ENCODE peak calls at places on chromosomes 12 and 14, in eight cellular contexts. One of them, this sample, is unnamed.

GRCh38 chr12:76047742-76048141 is 16.2 kb upstream of the PHLDA1 start:
- DNase-seq in CD8-positive, alpha-beta T cell: no peak
- DNase-seq in HepG2: no peak
- DNase-seq in adrenal gland: no peak
- DNase-seq in breast epithelium: no peak
- DNase-seq in sigmoid colon: no peak
- DNase-seq in IMR-90: no peak
- DNase-seq in tibial artery: no peak
- DNase-seq in this sample: no peak

GRCh38 chr12:87283111-87283510 is 746.1 kb downstream of the C12orf50 start:
- DNase-seq in CD8-positive, alpha-beta T cell: no peak
- DNase-seq in HepG2: no peak
- DNase-seq in adrenal gland: no peak
- DNase-seq in breast epithelium: no peak
- DNase-seq in sigmoid colon: no peak
- DNase-seq in IMR-90: no peak
- DNase-seq in tibial artery: no peak
- DNase-seq in this sample: no peak

GRCh38 chr12:96749978-96750377 is 157.1 kb upstream of the NEDD1 start:
- DNase-seq in CD8-positive, alpha-beta T cell: no peak
- DNase-seq in HepG2: no peak
- DNase-seq in adrenal gland: no peak
- DNase-seq in breast epithelium: no peak
- DNase-seq in sigmoid colon: no peak
- DNase-seq in IMR-90: no peak
- DNase-seq in tibial artery: no peak
- DNase-seq in this sample: no peak

GRCh38 chr12:132623072-132623869 is 4.7 kb downstream of the P2RX2 start:
- DNase-seq in CD8-positive, alpha-beta T cell: no peak
- DNase-seq in HepG2: no peak
- DNase-seq in adrenal gland: no peak
- DNase-seq in breast epithelium: no peak
- DNase-seq in sigmoid colon: no peak
- DNase-seq in IMR-90: no peak
- DNase-seq in tibial artery: no peak
- DNase-seq in this sample: no peak

GRCh38 chr12:42790761-42791151 is 201.2 kb upstream of the PRICKLE1 start:
- DNase-seq in CD8-positive, alpha-beta T cell: no peak
- DNase-seq in HepG2: no peak
- DNase-seq in adrenal gland: no peak
- DNase-seq in breast epithelium: no peak
- DNase-seq in sigmoid colon: no peak
- DNase-seq in IMR-90: peak
- DNase-seq in tibial artery: no peak
- DNase-seq in this sample: no peak

GRCh38 chr14:61269321-61270083 is 11.6 kb downstream of the TMEM30B start:
- DNase-seq in CD8-positive, alpha-beta T cell: peak
- DNase-seq in HepG2: peak
- DNase-seq in adrenal gland: peak
- DNase-seq in breast epithelium: peak
- DNase-seq in sigmoid colon: peak
- DNase-seq in IMR-90: peak
- DNase-seq in tibial artery: peak
- DNase-seq in this sample: peak

GRCh38 chr14:45251912-45252311 is 1.1 kb downstream of the MIS18BP1 start:
- DNase-seq in CD8-positive, alpha-beta T cell: no peak
- DNase-seq in HepG2: peak
- DNase-seq in adrenal gland: no peak
- DNase-seq in breast epithelium: no peak
- DNase-seq in sigmoid colon: no peak
- DNase-seq in IMR-90: peak
- DNase-seq in tibial artery: no peak
- DNase-seq in this sample: no peak

GRCh38 chr14:29197557-29197956 is 431.0 kb downstream of the FOXG1 start:
- DNase-seq in CD8-positive, alpha-beta T cell: no peak
- DNase-seq in HepG2: no peak
- DNase-seq in adrenal gland: no peak
- DNase-seq in breast epithelium: no peak
- DNase-seq in sigmoid colon: no peak
- DNase-seq in IMR-90: no peak
- DNase-seq in tibial artery: no peak
- DNase-seq in this sample: no peak

GRCh38 chr14:61355892-61356325 is 34.5 kb downstream of the PRKCH start:
- DNase-seq in CD8-positive, alpha-beta T cell: peak
- DNase-seq in HepG2: peak
- DNase-seq in adrenal gland: peak
- DNase-seq in breast epithelium: peak
- DNase-seq in sigmoid colon: peak
- DNase-seq in IMR-90: peak
- DNase-seq in tibial artery: peak
- DNase-seq in this sample: peak

GRCh38 chr14:26866741-26867140 is 268.9 kb upstream of the NOVA1 start:
- DNase-seq in CD8-positive, alpha-beta T cell: no peak
- DNase-seq in HepG2: no peak
- DNase-seq in adrenal gland: no peak
- DNase-seq in breast epithelium: no peak
- DNase-seq in sigmoid colon: no peak
- DNase-seq in IMR-90: no peak
- DNase-seq in tibial artery: no peak
- DNase-seq in this sample: no peak

GRCh38 chr12:123367511-123367910 is 2.9 kb upstream of the SBNO1 start:
- DNase-seq in CD8-positive, alpha-beta T cell: no peak
- DNase-seq in HepG2: no peak
- DNase-seq in adrenal gland: no peak
- DNase-seq in breast epithelium: no peak
- DNase-seq in sigmoid colon: peak
- DNase-seq in IMR-90: no peak
- DNase-seq in tibial artery: peak
- DNase-seq in this sample: no peak

GRCh38 chr14:24098927-24099813 is 5.1 kb downstream of the PCK2 start:
- DNase-seq in CD8-positive, alpha-beta T cell: no peak
- DNase-seq in HepG2: no peak
- DNase-seq in adrenal gland: no peak
- DNase-seq in breast epithelium: no peak
- DNase-seq in sigmoid colon: no peak
- DNase-seq in IMR-90: no peak
- DNase-seq in tibial artery: no peak
- DNase-seq in this sample: no peak

DNA sequence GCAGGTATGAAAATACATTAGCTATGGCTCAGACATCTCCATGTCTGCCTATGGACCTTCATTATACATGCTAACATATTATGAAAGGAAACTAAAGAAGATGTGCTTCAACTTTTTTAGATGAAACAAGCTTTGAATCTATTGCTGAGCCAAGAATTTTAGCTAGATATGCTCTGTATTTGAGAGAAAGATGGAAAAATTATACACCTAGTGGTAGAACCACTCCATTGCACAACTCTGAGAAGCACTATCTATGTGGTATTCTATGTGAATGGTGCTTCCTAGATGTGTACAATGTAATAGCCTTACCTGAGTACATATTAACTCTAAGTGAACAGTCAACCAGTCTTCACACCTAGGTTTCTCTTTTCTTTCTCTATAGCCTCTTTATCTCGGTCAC is 17.3 kb downstream of the EPYC start:
- DNase-seq in CD8-positive, alpha-beta T cell: no peak
- DNase-seq in HepG2: no peak
- DNase-seq in adrenal gland: no peak
- DNase-seq in breast epithelium: no peak
- DNase-seq in sigmoid colon: no peak
- DNase-seq in IMR-90: no peak
- DNase-seq in tibial artery: no peak
- DNase-seq in this sample: no peak
- TF ChIP-seq CTCF in CD8-positive, alpha-beta T cell: no peak
- TF ChIP-seq CTCF in HepG2: no peak
- TF ChIP-seq CTCF in adrenal gland: no peak
- TF ChIP-seq CTCF in breast epithelium: no peak
- TF ChIP-seq CTCF in sigmoid colon: no peak
- TF ChIP-seq CTCF in IMR-90: no peak
- TF ChIP-seq CTCF in tibial artery: no peak
- TF ChIP-seq CTCF in this sample: no peak

GRCh38 chr14:98728024-98728423 is 544.0 kb downstream of the BCL11B start:
- DNase-seq in CD8-positive, alpha-beta T cell: no peak
- DNase-seq in HepG2: no peak
- DNase-seq in adrenal gland: no peak
- DNase-seq in breast epithelium: no peak
- DNase-seq in sigmoid colon: no peak
- DNase-seq in IMR-90: no peak
- DNase-seq in tibial artery: no peak
- DNase-seq in this sample: no peak
- H3K27ac ChIP-seq in CD8-positive, alpha-beta T cell: no peak
- H3K27ac ChIP-seq in HepG2: no peak
- H3K27ac ChIP-seq in adrenal gland: no peak
- H3K27ac ChIP-seq in breast epithelium: no peak
- H3K27ac ChIP-seq in sigmoid colon: no peak
- H3K27ac ChIP-seq in IMR-90: no peak
- H3K27ac ChIP-seq in tibial artery: no peak
- H3K27ac ChIP-seq in this sample: no peak

GRCh38 chr14:73026243-73026844 is 562 bp downstream of the ZFYVE1 start:
- DNase-seq in CD8-positive, alpha-beta T cell: no peak
- DNase-seq in HepG2: no peak
- DNase-seq in adrenal gland: no peak
- DNase-seq in breast epithelium: no peak
- DNase-seq in sigmoid colon: no peak
- DNase-seq in IMR-90: no peak
- DNase-seq in tibial artery: no peak
- DNase-seq in this sample: no peak

GRCh38 chr14:73027984-73028383 is 1.1 kb upstream of the ZFYVE1 start:
- DNase-seq in CD8-positive, alpha-beta T cell: no peak
- DNase-seq in HepG2: no peak
- DNase-seq in adrenal gland: no peak
- DNase-seq in breast epithelium: no peak
- DNase-seq in sigmoid colon: no peak
- DNase-seq in IMR-90: no peak
- DNase-seq in tibial artery: no peak
- DNase-seq in this sample: no peak

GRCh38 chr14:73026845-73027542 is at the start of gene ZFYVE1:
- DNase-seq in CD8-positive, alpha-beta T cell: peak
- DNase-seq in HepG2: peak
- DNase-seq in adrenal gland: peak
- DNase-seq in breast epithelium: peak
- DNase-seq in sigmoid colon: peak
- DNase-seq in IMR-90: peak
- DNase-seq in tibial artery: peak
- DNase-seq in this sample: peak

GRCh38 chr14:73025544-73025943 is 1.4 kb downstream of the ZFYVE1 start:
- DNase-seq in CD8-positive, alpha-beta T cell: no peak
- DNase-seq in HepG2: no peak
- DNase-seq in adrenal gland: no peak
- DNase-seq in breast epithelium: no peak
- DNase-seq in sigmoid colon: no peak
- DNase-seq in IMR-90: peak
- DNase-seq in tibial artery: no peak
- DNase-seq in this sample: no peak

DNA sequence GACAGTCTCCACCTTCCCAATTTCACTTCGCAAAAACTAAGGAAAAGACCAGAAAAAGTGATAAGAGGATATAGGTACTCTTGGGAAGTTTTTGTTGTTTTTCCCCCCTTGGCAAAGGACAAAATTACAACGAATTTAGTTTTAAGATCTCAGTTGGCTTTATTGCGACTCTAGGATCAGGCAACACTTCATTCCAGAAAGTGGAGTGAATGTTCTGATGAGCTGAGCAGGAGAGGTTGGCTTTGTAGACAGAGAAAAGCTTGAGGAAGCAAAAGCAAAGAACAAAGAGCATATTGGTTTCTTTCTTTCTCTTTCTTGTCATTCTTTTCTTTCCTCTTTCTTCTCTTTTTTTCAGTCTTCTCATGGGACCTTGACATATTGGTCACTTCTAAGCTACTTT is 640 bp upstream of the ZFYVE1 start:
- DNase-seq in CD8-positive, alpha-beta T cell: no peak
- DNase-seq in HepG2: no peak
- DNase-seq in adrenal gland: no peak
- DNase-seq in breast epithelium: no peak
- DNase-seq in sigmoid colon: no peak
- DNase-seq in IMR-90: no peak
- DNase-seq in tibial artery: no peak
- DNase-seq in this sample: no peak
- H3K4me3 ChIP-seq in CD8-positive, alpha-beta T cell: peak
- H3K4me3 ChIP-seq in HepG2: peak
- H3K4me3 ChIP-seq in adrenal gland: no peak
- H3K4me3 ChIP-seq in breast epithelium: peak
- H3K4me3 ChIP-seq in sigmoid colon: peak
- H3K4me3 ChIP-seq in IMR-90: peak
- H3K4me3 ChIP-seq in tibial artery: peak
- H3K4me3 ChIP-seq in this sample: peak

GRCh38 chr12:6614513-6615177 is 7.5 kb upstream of the CHD4 start:
- DNase-seq in CD8-positive, alpha-beta T cell: no peak
- DNase-seq in HepG2: no peak
- DNase-seq in adrenal gland: no peak
- DNase-seq in breast epithelium: no peak
- DNase-seq in sigmoid colon: no peak
- DNase-seq in IMR-90: no peak
- DNase-seq in tibial artery: no peak
- DNase-seq in this sample: no peak

GRCh38 chr12:6615802-6616201 is 8.6 kb upstream of the CHD4 start:
- DNase-seq in CD8-positive, alpha-beta T cell: no peak
- DNase-seq in HepG2: no peak
- DNase-seq in adrenal gland: no peak
- DNase-seq in breast epithelium: no peak
- DNase-seq in sigmoid colon: no peak
- DNase-seq in IMR-90: no peak
- DNase-seq in tibial artery: no peak
- DNase-seq in this sample: no peak

GRCh38 chr12:6618483-6618882 is 11.3 kb upstream of the CHD4 start:
- DNase-seq in CD8-positive, alpha-beta T cell: no peak
- DNase-seq in HepG2: no peak
- DNase-seq in adrenal gland: no peak
- DNase-seq in breast epithelium: no peak
- DNase-seq in sigmoid colon: no peak
- DNase-seq in IMR-90: no peak
- DNase-seq in tibial artery: no peak
- DNase-seq in this sample: no peak

GRCh38 chr12:6620885-6621274 is 13.7 kb upstream of the CHD4 start:
- DNase-seq in CD8-positive, alpha-beta T cell: no peak
- DNase-seq in HepG2: no peak
- DNase-seq in adrenal gland: no peak
- DNase-seq in breast epithelium: no peak
- DNase-seq in sigmoid colon: no peak
- DNase-seq in IMR-90: no peak
- DNase-seq in tibial artery: no peak
- DNase-seq in this sample: no peak

DNA sequence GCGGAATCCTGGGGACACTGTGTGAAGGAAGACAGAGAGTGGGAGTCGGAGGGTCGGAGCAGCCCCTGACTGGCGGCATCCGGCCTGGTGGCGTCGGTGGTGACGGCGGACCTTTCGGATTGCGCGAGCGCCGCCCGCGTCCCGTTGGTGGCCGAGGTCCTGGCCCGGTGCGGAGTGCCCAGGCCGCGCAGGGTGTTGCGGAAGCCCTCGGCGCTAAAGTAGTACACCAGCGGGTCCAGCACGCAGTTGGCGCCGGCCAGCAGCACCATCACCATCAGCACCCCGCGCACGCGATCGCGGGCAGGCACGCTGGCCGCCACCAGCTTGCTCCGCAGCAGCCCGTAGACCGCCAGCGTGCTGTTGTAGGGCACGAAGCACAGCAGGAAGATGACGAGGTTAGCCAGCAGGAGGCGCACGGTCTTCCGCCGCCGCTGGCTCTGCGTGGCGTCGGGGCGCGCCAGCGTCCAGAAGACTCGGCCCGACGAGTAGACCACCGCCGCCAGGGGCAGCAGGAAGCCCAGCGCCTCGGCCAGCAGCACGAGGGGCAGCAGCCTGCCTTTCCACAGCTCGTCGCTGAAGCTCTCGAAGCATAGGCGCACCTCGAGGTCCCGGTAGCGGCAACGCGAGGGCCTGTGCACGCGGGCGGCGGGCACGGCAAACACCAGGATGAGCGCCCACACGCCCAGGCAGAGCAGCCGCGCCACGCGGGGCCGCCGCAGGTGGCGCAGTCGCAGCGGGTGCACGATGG is 13.1 kb upstream of the CHD4 start:
- DNase-seq in CD8-positive, alpha-beta T cell: peak
- DNase-seq in HepG2: no peak
- DNase-seq in adrenal gland: no peak
- DNase-seq in breast epithelium: no peak
- DNase-seq in sigmoid colon: no peak
- DNase-seq in IMR-90: no peak
- DNase-seq in tibial artery: no peak
- DNase-seq in this sample: no peak
- TF ChIP-seq CTCF in CD8-positive, alpha-beta T cell: peak
- TF ChIP-seq CTCF in HepG2: no peak
- TF ChIP-seq CTCF in adrenal gland: peak
- TF ChIP-seq CTCF in breast epithelium: no peak
- TF ChIP-seq CTCF in sigmoid colon: no peak
- TF ChIP-seq CTCF in IMR-90: peak
- TF ChIP-seq CTCF in tibial artery: peak
- TF ChIP-seq CTCF in this sample: peak

This sample was measured in gastrocnemius medialis.